ENCODE peak calls at places on chromosomes 3 and 15, in five cellular contexts. J, B, W, Q and U are unnamed samples.

GRCh38 chr15:27867861-27868260 is 231.3 kb downstream of the OCA2 start:
- DNase-seq in J (no peak), B (no peak), W (no peak), Q (no peak), U (no peak)

GRCh38 chr15:70902105-70902504 is 9.5 kb downstream of the LRRC49 start:
- DNase-seq in J (no peak), B (no peak), W (peak; percentile 42), Q (peak; percentile 59), U (peak; percentile 51)

GRCh38 chr3:191331443-191331842 is 1.1 kb upstream of the UTS2B start:
- DNase-seq in J (no peak), B (no peak), W (peak; percentile 50), Q (no peak), U (peak; percentile 55)

GRCh38 chr3:184134746-184135148 is 411 bp upstream of the EIF2B5 start:
- DNase-seq in J (peak; percentile 38), B (no peak), W (no peak), Q (no peak), U (no peak)

GRCh38 chr3:157239082-157239704 is 79.2 kb upstream of the CCNL1 start:
- DNase-seq in J (peak; percentile 24), B (peak; percentile 84), W (peak; percentile 75), Q (peak; percentile 19), U (peak; percentile 25)

GRCh38 chr3:140022061-140022781 is 87.2 kb downstream of the CLSTN2 start:
- DNase-seq in J (peak; percentile 29), B (no peak), W (no peak), Q (no peak), U (no peak)

GRCh38 chr3:170690133-170690981 is 104.5 kb upstream of the SLC7A14 start:
- DNase-seq in J (peak; percentile 28), B (peak; percentile 89), W (peak; percentile 63), Q (no peak), U (no peak)

GRCh38 chr3:19652336-19652735 is 281.7 kb downstream of the EFHB start:
- DNase-seq in J (no peak), B (no peak), W (no peak), Q (no peak), U (no peak)

GRCh38 chr3:149480326-149481017 is 6.0 kb downstream of the TM4SF4 start:
- DNase-seq in J (peak; percentile 44), B (peak; percentile 86), W (peak; percentile 89), Q (peak; percentile 81), U (peak; percentile 78)

GRCh38 chr15:69338535-69339213 is 40.0 kb downstream of the PAQR5 start:
- DNase-seq in J (no peak), B (no peak), W (peak; percentile 76), Q (no peak), U (no peak)

GRCh38 chr15:90099868-90100854 is 2.1 kb downstream of the IDH2 start:
- DNase-seq in J (peak; percentile 50), B (no peak), W (peak; percentile 40), Q (no peak), U (no peak)

GRCh38 chr15:89837134-89837829 is 22.6 kb upstream of the ANPEP start:
- DNase-seq in J (no peak), B (no peak), W (no peak), Q (no peak), U (peak; percentile 63)

GRCh38 chr15:67403428-67403827 is 117.5 kb upstream of the C15orf61 start:
- DNase-seq in J (no peak), B (no peak), W (no peak), Q (no peak), U (no peak)

GRCh38 chr3:128094295-128095151 is 29.1 kb downstream of the RUVBL1 start:
- DNase-seq in J (no peak), B (no peak), W (no peak), Q (no peak), U (no peak)

GRCh38 chr3:160973067-160973466 is 132.1 kb downstream of the B3GALNT1 start:
- DNase-seq in J (no peak), B (no peak), W (no peak), Q (no peak), U (no peak)

GRCh38 chr15:90000175-90000923 is 775 bp upstream of the ZNF710 start:
- DNase-seq in J (peak; percentile 45), B (peak; percentile 81), W (no peak), Q (no peak), U (no peak)

GRCh38 chr3:42118762-42119361 is 27.7 kb downstream of the TRAK1 start:
- DNase-seq in J (no peak), B (no peak), W (peak; percentile 47), Q (no peak), U (peak; percentile 16)

GRCh38 chr15:49064281-49064653 is 18.0 kb upstream of the SECISBP2L start:
- DNase-seq in J (no peak), B (no peak), W (no peak), Q (no peak), U (no peak)

GRCh38 chr3:156489462-156489911 is 65.4 kb downstream of the SSR3 start:
- DNase-seq in J (no peak), B (no peak), W (peak; percentile 30), Q (no peak), U (no peak)

GRCh38 chr3:128388932-128389331 is 77.8 kb downstream of the DNAJB8 start:
- DNase-seq in J (no peak), B (no peak), W (no peak), Q (no peak), U (no peak)

GRCh38 chr3:42247576-42248027 is 18.4 kb downstream of the CCK start:
- DNase-seq in J (no peak), B (no peak), W (peak; percentile 61), Q (no peak), U (peak; percentile 13)

GRCh38 chr3:48716508-48716981 is 476 bp downstream of the IP6K2 start:
- DNase-seq in J (no peak), B (no peak), W (no peak), Q (no peak), U (no peak)

GRCh38 chr3:177452487-177452886 is 255.2 kb upstream of the TBL1XR1 start:
- DNase-seq in J (no peak), B (no peak), W (peak; percentile 59), Q (no peak), U (peak; percentile 86)

GRCh38 chr3:72655758-72656157 is 192.5 kb downstream of the SHQ1 start:
- DNase-seq in J (no peak), B (no peak), W (no peak), Q (no peak), U (no peak)

GRCh38 chr3:181616088-181617070 is 95.3 kb upstream of the SOX2 start:
- DNase-seq in J (no peak), B (no peak), W (no peak), Q (no peak), U (no peak)

GRCh38 chr15:58387130-58387529 is 44.7 kb upstream of the LIPC start:
- DNase-seq in J (no peak), B (no peak), W (peak; percentile 38), Q (no peak), U (no peak)

GRCh38 chr15:57017024-57017423 is 98.6 kb downstream of the TCF12 start:
- DNase-seq in J (no peak), B (no peak), W (no peak), Q (no peak), U (no peak)

GRCh38 chr3:41167722-41168497 is 31.4 kb upstream of the CTNNB1 start:
- DNase-seq in J (no peak), B (no peak), W (no peak), Q (no peak), U (no peak)

GRCh38 chr3:59374812-59375211 is 325.0 kb upstream of the CFAP20DC start:
- DNase-seq in J (no peak), B (no peak), W (no peak), Q (no peak), U (no peak)

GRCh38 chr15:90087454-90088154 is 14.7 kb downstream of the IDH2 start:
- DNase-seq in J (peak; percentile 60), B (no peak), W (peak; percentile 42), Q (no peak), U (no peak)

GRCh38 chr3:33438871-33439270 is 1.3 kb downstream of the UBP1 start:
- DNase-seq in J (no peak), B (no peak), W (no peak), Q (no peak), U (no peak)

GRCh38 chr15:47968593-47968992 is 152.2 kb upstream of the SLC24A5 start:
- DNase-seq in J (no peak), B (no peak), W (no peak), Q (no peak), U (no peak)